ENCODE peak calls at places on chromosome 15, in eight cellular contexts. H, S, O, T, P, A, D and K are unnamed samples.
A peak's percentile ranks its signal among the peaks of the same experiment; 100 is the strongest.

GRCh38 chr15:78003539-78004008 is 73.9 kb downstream of the TBC1D2B start:
- DNase-seq in T (no peak), A (no peak), O (no peak), P (no peak), S (peak; percentile 90), H (peak; percentile 65), D (peak; percentile 32), K (no peak)

GRCh38 chr15:44029940-44030568 is 165.0 kb downstream of the FRMD5 start:
- DNase-seq in P (no peak), O (no peak), T (peak; percentile 40), D (no peak), H (no peak), A (no peak), S (no peak), K (peak; percentile 53)

GRCh38 chr15:99564221-99565030 is 1.4 kb upstream of the MEF2A start:
- DNase-seq in A (peak; percentile 32), P (no peak), O (peak; percentile 25), D (no peak), H (no peak), S (peak; percentile 37), T (no peak), K (peak; percentile 12)

GRCh38 chr15:94412979-94413741 is 181.8 kb downstream of the MCTP2 start:
- DNase-seq in A (peak; percentile 47), D (no peak), S (no peak), P (peak; percentile 29), T (peak; percentile 21), H (no peak), O (no peak), K (peak; percentile 7)

GRCh38 chr15:67030036-67030762 is 35.2 kb upstream of the SMAD3 start:
- DNase-seq in P (no peak), A (peak; percentile 53), D (no peak), O (no peak), H (no peak), S (peak; percentile 28), T (no peak), K (no peak)

GRCh38 chr15:34652726-34653033 is 69.2 kb upstream of the GOLGA8B start:
- DNase-seq in A (no peak), D (no peak), O (no peak), S (peak; percentile 49), H (no peak), P (no peak), T (no peak), K (no peak)

GRCh38 chr15:74621546-74621920 is 5.9 kb downstream of the CLK3 start:
- DNase-seq in H (no peak), P (no peak), D (no peak), T (no peak), O (no peak), A (no peak), S (no peak), K (no peak)

GRCh38 chr15:80660114-80660513 is 35.0 kb upstream of the ABHD17C start:
- DNase-seq in A (no peak), S (peak; percentile 15), D (peak; percentile 33), O (peak; percentile 29), H (peak; percentile 39), T (no peak), P (peak; percentile 63), K (peak; percentile 46)

GRCh38 chr15:101664303-101664913 is 12.2 kb upstream of the TM2D3 start:
- DNase-seq in H (no peak), S (no peak), D (peak; percentile 40), A (no peak), T (no peak), O (no peak), P (peak; percentile 54), K (no peak)

GRCh38 chr15:38795471-38796245 is 231.0 kb upstream of the RASGRP1 start:
- DNase-seq in O (no peak), T (no peak), H (no peak), S (no peak), A (no peak), D (no peak), P (no peak), K (no peak)

GRCh38 chr15:73927003-73927475 is 777 bp downstream of the LOXL1 start:
- DNase-seq in O (peak; percentile 83), H (peak; percentile 86), D (no peak), S (peak; percentile 86), P (no peak), A (peak; percentile 64), T (no peak), K (peak; percentile 50)

GRCh38 chr15:73965094-73965729 is 26.9 kb downstream of the STOML1 start:
- DNase-seq in S (no peak), O (no peak), D (no peak), T (no peak), H (no peak), P (no peak), A (no peak), K (no peak)

GRCh38 chr15:81279621-81280051 is 44.3 kb downstream of the STARD5 start:
- DNase-seq in H (no peak), P (no peak), T (no peak), S (no peak), O (peak; percentile 76), D (no peak), A (no peak), K (no peak)

GRCh38 chr15:38069506-38069905 is 135.1 kb downstream of the TMCO5A start:
- DNase-seq in O (peak; percentile 16), A (peak; percentile 85), S (peak; percentile 7), H (peak; percentile 47), P (peak; percentile 49), D (no peak), T (no peak), K (peak; percentile 81)

GRCh38 chr15:63091679-63092078 is 30.0 kb upstream of the LACTB start:
- DNase-seq in T (no peak), O (no peak), P (no peak), D (no peak), S (no peak), A (no peak), H (no peak), K (no peak)

GRCh38 chr15:71375934-71376333 is 260.7 kb downstream of the THSD4 start:
- DNase-seq in D (no peak), O (no peak), A (no peak), P (no peak), S (no peak), T (peak; percentile 32), H (no peak), K (no peak)

GRCh38 chr15:91118796-91119590 is 18.9 kb downstream of the SV2B start:
- DNase-seq in H (no peak), D (peak; percentile 96), S (no peak), O (no peak), A (no peak), P (no peak), T (no peak), K (no peak)

GRCh38 chr15:53978248-53978906 is at the start of gene UNC13C:
- DNase-seq in H (peak; percentile 28), S (peak; percentile 30), A (peak; percentile 17), O (peak; percentile 59), T (no peak), D (peak; percentile 12), P (peak; percentile 21), K (no peak)

GRCh38 chr15:67048281-67049279 is 16.8 kb upstream of the SMAD3 start:
- DNase-seq in A (peak; percentile 86), O (peak; percentile 91), S (peak; percentile 94), D (no peak), H (peak; percentile 92), P (peak; percentile 98), T (peak; percentile 92), K (peak; percentile 79)

GRCh38 chr15:87931584-87931983 is 325.0 kb downstream of the NTRK3 start:
- DNase-seq in P (no peak), O (no peak), T (no peak), S (no peak), A (no peak), H (no peak), D (no peak), K (no peak)

GRCh38 chr15:60798821-60799220 is 319.9 kb upstream of the ICE2 start:
- DNase-seq in H (no peak), P (no peak), T (peak; percentile 32), D (no peak), A (no peak), S (no peak), O (no peak), K (peak; percentile 58)

GRCh38 chr15:52790166-52790708 is at the start of gene ONECUT1:
- DNase-seq in O (peak; percentile 61), D (peak; percentile 77), P (peak; percentile 63), H (peak; percentile 51), T (no peak), A (peak; percentile 44), S (peak; percentile 89), K (peak; percentile 79)

DNA sequence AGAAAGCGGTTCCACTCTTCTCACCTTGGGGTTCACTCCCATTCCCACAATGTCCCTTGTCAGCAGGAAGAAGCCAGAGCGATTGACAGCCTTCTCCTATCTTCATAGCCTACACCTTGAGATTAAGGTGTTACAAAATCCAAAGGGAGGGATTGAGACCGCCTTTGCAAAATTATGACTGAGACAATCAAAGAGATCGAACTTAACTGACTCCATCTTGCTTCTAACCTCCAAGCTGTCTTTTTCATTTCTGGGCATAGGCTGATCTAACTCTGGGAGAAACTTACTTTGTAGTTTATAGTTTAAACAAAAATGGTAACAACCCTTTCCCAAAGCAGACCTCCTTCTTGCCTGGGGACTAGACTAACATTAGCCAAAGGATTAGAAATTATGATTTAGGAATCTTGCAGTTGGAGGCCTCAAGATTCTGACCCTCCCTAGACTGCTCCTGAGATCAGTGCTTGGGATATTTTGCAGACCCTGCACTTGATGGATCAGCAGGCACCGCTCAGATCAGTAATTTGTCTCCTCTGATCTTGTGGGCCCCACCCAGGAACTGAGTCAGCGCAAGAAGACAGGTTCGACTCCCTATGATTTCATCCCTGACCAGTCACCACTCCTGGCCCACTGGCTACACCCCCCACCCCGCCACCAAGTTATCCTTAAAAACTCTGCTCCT is 40.0 kb downstream of the PAQR5 start:
- DNase-seq in S (no peak), P (peak; percentile 21), H (no peak), T (peak; percentile 16), A (no peak), O (no peak), D (no peak), K (peak; percentile 41)
- TF ChIP-seq CTCF in S (no peak), P (no peak), H (no peak), T (no peak), A (no peak), O (no peak), D (no peak), K (no peak)

GRCh38 chr15:65805019-65805738 is 13.1 kb upstream of the DENND4A start:
- DNase-seq in D (no peak), T (no peak), O (no peak), A (no peak), S (peak; percentile 72), P (no peak), H (no peak), K (no peak)
- H3K27ac ChIP-seq in D (no peak overlapping the region), T (no peak overlapping the region), O (no peak overlapping the region), A (no peak overlapping the region), S (peak overlapping the region; percentile 78), P (no peak overlapping the region), H (no peak overlapping the region), K (no peak overlapping the region)

DNA sequence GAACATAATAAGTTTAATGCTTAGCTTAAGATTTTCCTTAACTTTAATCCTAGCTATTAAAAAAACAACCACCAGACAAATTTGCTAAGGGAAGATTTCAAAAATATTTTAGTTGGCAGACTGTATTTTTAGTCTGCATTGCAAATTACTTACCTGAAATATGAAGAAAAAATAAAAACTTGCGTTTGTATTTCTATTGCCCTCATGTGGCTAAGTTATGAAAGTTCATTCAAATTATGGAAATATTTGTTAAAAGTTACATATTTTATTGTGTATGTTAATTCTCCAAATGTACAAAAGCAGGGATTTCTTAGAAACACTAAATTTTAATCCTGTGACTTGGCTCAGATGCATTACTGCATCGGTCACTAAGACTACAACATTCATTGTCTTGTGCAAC is 15.0 kb downstream of the GTF2A2 start:
- DNase-seq in H (no peak), A (no peak), O (no peak), T (no peak), D (no peak), S (no peak), P (no peak), K (no peak)
- TF ChIP-seq CTCF in H (no peak), A (no peak), O (no peak), T (peak; percentile 42), D (no peak), S (no peak), P (peak; percentile 49), K (peak; percentile 25)

GRCh38 chr15:100633763-100634075 is 31.3 kb downstream of the ASB7 start:
- DNase-seq in P (no peak), H (no peak), O (peak; percentile 11), D (no peak), T (no peak), S (no peak), A (no peak), K (no peak)
- H3K27ac ChIP-seq in P (no peak overlapping the region), H (no peak overlapping the region), O (no peak overlapping the region), D (no peak overlapping the region), T (peak overlapping the region; percentile 35), S (no peak overlapping the region), A (no peak overlapping the region), K (no peak overlapping the region)